ENCODE peak calls at places on chromosomes 2 and 18, in nine cellular contexts. Z, G, U, H, C, O, K, W and E are unnamed samples.

GRCh38 chr18:24853076-24853475 is 392.6 kb downstream of the HRH4 start:
- DNase-seq in K (no peak), W (no peak), H (no peak), Z (no peak), U (no peak), C (no peak), G (no peak), O (no peak), E (no peak)

GRCh38 chr18:7824970-7825369 is 257.9 kb downstream of the PTPRM start:
- DNase-seq in O (no peak), W (no peak), H (no peak), C (peak; percentile 75), G (no peak), U (no peak), Z (no peak), K (no peak), E (no peak)

GRCh38 chr2:119760237-119760807 is 600 bp downstream of the PTPN4 start:
- DNase-seq in G (no peak), U (no peak), Z (peak; percentile 58), W (no peak), H (peak; percentile 62), O (no peak), C (peak; percentile 38), K (peak; percentile 56), E (no peak)

GRCh38 chr18:22031581-22031980 is 137.8 kb upstream of the GATA6 start:
- DNase-seq in Z (peak; percentile 43), C (no peak), U (no peak), O (no peak), W (no peak), K (no peak), G (no peak), H (no peak), E (no peak)

GRCh38 chr18:54359233-54359632 is 1.5 kb downstream of the C18orf54 start:
- DNase-seq in K (no peak), H (no peak), U (peak; percentile 11), O (no peak), G (no peak), W (no peak), C (no peak), Z (no peak), E (no peak)

GRCh38 chr2:185978634-185979405 is 240.2 kb downstream of the FSIP2 start:
- DNase-seq in Z (no peak), H (no peak), K (no peak), C (no peak), O (no peak), U (peak; percentile 4), W (no peak), G (no peak), E (no peak)

GRCh38 chr18:5519448-5520362 is 24.1 kb downstream of the EPB41L3 start:
- DNase-seq in K (no peak), C (no peak), W (no peak), G (no peak), H (no peak), O (no peak), Z (no peak), U (peak; percentile 17), E (no peak)

GRCh38 chr2:152468832-152469692 is 134.1 kb downstream of the FMNL2 start:
- DNase-seq in Z (no peak), G (no peak), U (peak; percentile 52), O (peak; percentile 36), C (no peak), K (no peak), H (no peak), W (no peak), E (peak; percentile 87)

GRCh38 chr2:134282638-134283400 is 28.9 kb downstream of the MGAT5 start:
- DNase-seq in U (no peak), O (no peak), G (no peak), W (no peak), K (no peak), H (no peak), C (no peak), Z (no peak), E (no peak)

GRCh38 chr2:10447300-10448207 is 573 bp downstream of the ODC1 start:
- DNase-seq in U (peak; percentile 47), W (no peak), K (peak; percentile 76), H (peak; percentile 58), C (peak; percentile 57), Z (peak; percentile 67), O (peak; percentile 91), G (peak; percentile 25), E (no peak)

GRCh38 chr2:218804817-218805216 is 22.9 kb downstream of the CYP27A1 start:
- DNase-seq in W (no peak), H (no peak), K (no peak), C (no peak), U (no peak), O (no peak), G (no peak), Z (no peak), E (peak; percentile 17)

GRCh38 chr18:70025580-70025979 is 77.9 kb upstream of the CD226 start:
- DNase-seq in H (no peak), C (no peak), W (no peak), K (no peak), U (no peak), Z (no peak), O (no peak), G (no peak), E (no peak)

GRCh38 chr2:104568247-104568646 is 285.7 kb upstream of the POU3F3 start:
- DNase-seq in U (no peak), H (no peak), Z (no peak), K (no peak), W (no peak), O (no peak), C (no peak), G (no peak), E (no peak)

GRCh38 chr2:220779918-220780317 is 792.2 kb downstream of the EPHA4 start:
- DNase-seq in G (no peak), K (no peak), O (no peak), H (peak; percentile 26), Z (no peak), W (no peak), U (peak; percentile 92), C (no peak), E (no peak)

GRCh38 chr2:102065675-102066252 is 74.0 kb downstream of the IL1R2 start:
- DNase-seq in G (peak; percentile 81), W (no peak), K (no peak), Z (peak; percentile 57), H (no peak), U (peak; percentile 82), C (no peak), O (no peak), E (no peak)

GRCh38 chr18:58466636-58467205 is 162.2 kb downstream of the ALPK2 start:
- DNase-seq in G (no peak), W (no peak), U (no peak), H (no peak), C (no peak), Z (peak; percentile 63), O (no peak), K (no peak), E (no peak)

GRCh38 chr2:42812899-42813479 is 20.6 kb upstream of the HAAO start:
- DNase-seq in H (no peak), W (no peak), U (peak; percentile 31), Z (no peak), G (peak; percentile 55), K (no peak), C (no peak), O (no peak), E (no peak)
- TF ChIP-seq CTCF in H (peak; percentile 61), W (peak; percentile 47), U (peak; percentile 37), Z (peak; percentile 55), G (peak; percentile 42), K (peak; percentile 62), C (peak; percentile 58), O (no peak), E (peak; percentile 44)

DNA sequence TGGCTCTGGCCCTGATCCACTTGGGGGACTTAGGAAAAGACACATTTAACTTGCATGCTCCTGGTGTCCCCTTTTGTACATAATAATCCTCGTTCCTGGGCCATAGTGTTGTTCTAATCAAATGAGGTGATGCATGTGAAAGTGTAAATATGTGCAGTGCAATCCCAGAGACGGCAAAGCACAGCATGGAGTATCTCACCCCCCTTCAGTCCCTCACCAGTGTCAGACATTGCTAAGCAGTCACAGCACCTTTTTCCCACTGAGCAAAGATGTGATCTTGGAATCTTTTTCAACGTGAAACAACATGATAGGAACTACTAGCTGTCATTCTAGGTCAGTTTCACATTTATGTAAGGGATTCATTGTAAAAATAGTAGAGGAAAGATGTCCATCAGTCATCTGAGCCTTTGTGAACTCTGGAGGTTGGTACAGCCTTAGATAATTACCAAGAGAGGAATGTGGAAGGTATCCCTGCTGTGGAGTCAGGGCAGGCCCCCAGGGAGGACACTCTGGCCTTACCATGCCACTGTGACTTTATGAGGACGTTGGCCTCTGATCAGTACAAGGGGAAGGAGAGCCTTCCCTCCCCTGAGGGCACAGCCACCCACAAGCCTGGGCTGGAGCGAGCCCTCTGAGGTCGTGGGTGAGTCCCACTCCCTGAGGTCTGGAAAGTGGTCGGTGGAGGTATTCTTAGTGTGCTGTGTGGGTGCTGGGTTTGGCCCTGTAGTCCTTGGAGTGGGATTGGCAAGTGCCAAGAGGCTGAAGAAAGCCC is 91.8 kb downstream of the STPG4 start:
- DNase-seq in C (no peak), Z (no peak), G (no peak), O (no peak), W (no peak), U (no peak), H (no peak), K (no peak), E (no peak)
- TF ChIP-seq POLR2A in C (no peak), Z (no peak), G (no peak), O (no peak), W (no peak), U (no peak), H (no peak), K (no peak), E (no peak)

DNA sequence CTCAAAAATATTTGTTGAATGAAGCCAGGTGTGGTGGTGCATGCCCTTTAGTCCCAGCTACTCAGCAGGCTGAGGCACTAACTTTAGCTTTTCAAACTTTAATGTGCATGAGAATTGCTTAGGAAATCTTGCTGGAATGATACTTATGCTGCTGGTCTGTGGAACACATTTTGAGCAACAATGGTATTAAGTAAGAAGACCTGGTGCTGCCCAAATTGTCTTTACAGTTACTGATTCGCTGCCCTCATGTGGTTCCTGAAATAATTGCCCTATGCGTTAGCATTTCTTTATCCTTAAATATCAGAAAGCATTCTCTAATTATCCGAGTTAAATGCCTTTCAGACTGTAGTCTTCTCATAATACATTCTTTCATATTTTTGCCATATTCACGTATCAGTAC is 76.0 kb upstream of the SESTD1 start:
- DNase-seq in U (peak; percentile 28), O (no peak), W (no peak), C (no peak), K (no peak), H (peak; percentile 36), Z (no peak), G (no peak), E (no peak)
- TF ChIP-seq CTCF in U (peak; percentile 41), O (no peak), W (no peak), C (no peak), K (no peak), H (peak; percentile 21), Z (no peak), G (peak; percentile 30), E (no peak)

GRCh38 chr2:189783927-189784867 is at the start of the genes ORMDL1 and PMS1:
- DNase-seq in Z (peak; percentile 97), C (peak; percentile 98), K (peak; percentile 95), U (peak; percentile 95), H (peak; percentile 97), O (peak; percentile 98), W (peak; percentile 95), G (peak; percentile 82), E (peak; percentile 97)
- TF ChIP-seq POLR2A in Z (no peak), C (peak; percentile 92), K (peak; percentile 89), U (peak; percentile 90), H (no peak), O (peak; percentile 30), W (peak; percentile 75), G (peak; percentile 78), E (peak; percentile 60)

GRCh38 chr2:148842050-148842449 is 33.0 kb upstream of the KIF5C start:
- DNase-seq in C (no peak), Z (no peak), U (no peak), W (no peak), O (no peak), G (no peak), K (no peak), H (no peak), E (no peak)
- TF ChIP-seq CTCF in C (no peak), Z (no peak), U (no peak), W (no peak), O (no peak), G (no peak), K (no peak), H (no peak), E (no peak)